ENCODE peak calls at places on chromosome 18, in five cellular contexts. P, F, R, D and M are unnamed samples.

GRCh38 chr18:2970762-2971659 is 41.9 kb downstream of the LPIN2 start:
- DNase-seq in R (no peak), D (peak), F (no peak), P (peak), M (no peak)

GRCh38 chr18:34867520-34867919 is 157.4 kb downstream of the DTNA start:
- DNase-seq in P (peak), F (peak), D (no peak), R (peak), M (peak)

GRCh38 chr18:3816601-3817363 is 366.8 kb downstream of the TGIF1 start:
- DNase-seq in F (no peak), D (no peak), P (no peak), R (peak), M (no peak)

GRCh38 chr18:21181763-21182162 is 60.3 kb upstream of the GREB1L start:
- DNase-seq in P (no peak), F (no peak), R (no peak), D (no peak), M (no peak)

GRCh38 chr18:2979027-2979570 is 33.8 kb downstream of the LPIN2 start:
- DNase-seq in F (no peak), P (no peak), R (no peak), D (no peak), M (no peak)

GRCh38 chr18:48675330-48675761 is 136.5 kb downstream of the CTIF start:
- DNase-seq in R (peak), F (peak), D (peak), P (peak), M (peak)

GRCh38 chr18:60146220-60146960 is 226.2 kb downstream of the MC4R start:
- DNase-seq in D (no peak), P (no peak), R (no peak), F (no peak), M (no peak)

GRCh38 chr18:28607991-28608390 is 431.1 kb upstream of the CDH2 start:
- DNase-seq in P (no peak), D (no peak), R (no peak), F (no peak), M (no peak)

GRCh38 chr18:10299686-10300085 is 154.7 kb upstream of the APCDD1 start:
- DNase-seq in F (no peak), R (peak), D (no peak), P (peak), M (no peak)

GRCh38 chr18:58862851-58863538 is 1.7 kb upstream of the ZNF532 start:
- DNase-seq in P (no peak), D (no peak), R (no peak), F (peak), M (peak)

GRCh38 chr18:56831988-56832387 is 180.8 kb downstream of the WDR7 start:
- DNase-seq in P (no peak), R (peak), D (no peak), F (peak), M (no peak)

GRCh38 chr18:56869189-56869777 is 218.1 kb downstream of the WDR7 start:
- DNase-seq in R (peak), D (no peak), P (peak), F (no peak), M (peak)

GRCh38 chr18:23662309-23663263 is at the start of gene ANKRD29:
- DNase-seq in D (peak), F (peak), R (peak), P (peak), M (peak)

GRCh38 chr18:22283397-22283796 is 114.0 kb downstream of the GATA6 start:
- DNase-seq in D (no peak), F (no peak), P (no peak), R (no peak), M (no peak)

GRCh38 chr18:69495841-69496533 is 95.3 kb downstream of the DOK6 start:
- DNase-seq in F (no peak), P (no peak), R (no peak), D (no peak), M (no peak)

GRCh38 chr18:55997156-55997561 is 409.2 kb upstream of the TCF4 start:
- DNase-seq in D (no peak), P (peak), R (peak), F (no peak), M (peak)

GRCh38 chr18:73826098-73826497 is 321.5 kb downstream of the FBXO15 start:
- DNase-seq in R (no peak), D (no peak), F (no peak), P (no peak), M (no peak)

GRCh38 chr18:11104307-11104706 is 45.1 kb downstream of the PIEZO2 start:
- DNase-seq in R (no peak), D (no peak), F (no peak), P (no peak), M (no peak)

GRCh38 chr18:28905509-28905908 is 728.6 kb upstream of the CDH2 start:
- DNase-seq in F (no peak), D (no peak), R (peak), P (peak), M (no peak)